ENCODE peak calls at places on chromosomes 2 and 18, in seven cellular contexts. V is aorta, Q is adrenal gland, E is PC-9, C is psoas muscle, R is SK-N-SH, O is cardiac muscle cell. G is an unnamed sample. For H3K9me3, the result is how much of the 10 kb centered on the place peaks cover.

GRCh38 chr2:151817929-151818328 is 10.3 kb downstream of the ARL5A start:
- DNase-seq in R (no peak), O (no peak), V (no peak), C (no peak), E (no peak), Q (no peak), G (no peak)

GRCh38 chr2:128638741-128639477 is 320.2 kb upstream of the HS6ST1 start:
- DNase-seq in O (no peak), R (peak), C (no peak), Q (no peak), E (no peak), V (peak), G (peak)

GRCh38 chr2:17506736-17507616 is 11.3 kb downstream of the RAD51AP2 start:
- DNase-seq in V (no peak), R (no peak), C (no peak), O (no peak), Q (no peak), E (no peak), G (no peak)

GRCh38 chr2:172374318-172375240 is 52.8 kb upstream of the ITGA6 start:
- DNase-seq in R (no peak), O (no peak), C (no peak), E (no peak), Q (no peak), V (no peak), G (no peak)

GRCh38 chr2:172092716-172093415 is 7.6 kb downstream of the DLX1 start:
- DNase-seq in C (no peak), R (peak), E (no peak), V (peak), Q (no peak), O (no peak), G (no peak)

GRCh38 chr2:27954261-27954673 is 63.7 kb downstream of the BABAM2 start:
- DNase-seq in C (no peak), O (peak), Q (no peak), E (no peak), V (no peak), R (no peak), G (peak)

GRCh38 chr2:134070281-134070731 is 183.6 kb upstream of the MGAT5 start:
- DNase-seq in V (no peak), R (no peak), O (no peak), Q (no peak), E (no peak), C (no peak), G (peak)

GRCh38 chr2:198905881-198906612 is 551.7 kb downstream of the SATB2 start:
- DNase-seq in C (no peak), Q (no peak), V (no peak), O (no peak), R (no peak), E (no peak), G (no peak)

GRCh38 chr2:69625078-69625788 is 18.3 kb downstream of the AAK1 start:
- DNase-seq in O (peak), C (no peak), Q (no peak), V (no peak), E (no peak), R (no peak), G (no peak)

GRCh38 chr2:172299741-172300140 is 127.6 kb upstream of the ITGA6 start:
- DNase-seq in O (peak), E (no peak), Q (no peak), R (no peak), V (no peak), C (no peak), G (peak)

GRCh38 chr2:239506101-239506808 is 105.4 kb upstream of the HDAC4 start:
- DNase-seq in Q (no peak), O (no peak), C (peak), R (no peak), V (no peak), E (no peak), G (no peak)

GRCh38 chr2:3785890-3786273 is 82.5 kb downstream of the DCDC2C start:
- DNase-seq in C (no peak), E (no peak), O (no peak), Q (no peak), V (no peak), R (no peak), G (no peak)

GRCh38 chr2:233062447-233062842 is 2.3 kb downstream of the INPP5D start:
- DNase-seq in V (peak), E (no peak), Q (peak), O (no peak), C (no peak), R (no peak), G (no peak)

GRCh38 chr2:70214958-70215357 is 24.1 kb upstream of the C2orf42 start:
- DNase-seq in C (no peak), V (no peak), R (no peak), E (no peak), Q (no peak), O (no peak), G (no peak)

GRCh38 chr2:168432565-168433186 is 23.4 kb upstream of the CERS6 start:
- DNase-seq in R (no peak), Q (no peak), O (no peak), E (no peak), C (no peak), V (no peak), G (no peak)

GRCh38 chr2:134773372-134774073 is 54.7 kb upstream of the TMEM163 start:
- DNase-seq in O (peak), V (no peak), E (no peak), R (peak), C (no peak), Q (peak), G (no peak)

GRCh38 chr2:216820709-216821108 is 39.2 kb downstream of the TNP1 start:
- DNase-seq in C (no peak), Q (no peak), V (no peak), O (no peak), R (no peak), E (no peak), G (no peak)

GRCh38 chr18:63366270-63366990 is 576 bp downstream of the KDSR start:
- DNase-seq in E (peak), O (peak), C (peak), R (peak), V (peak), Q (peak), G (peak)

GRCh38 chr18:22657619-22658018 is 239.9 kb upstream of the CTAGE1 start:
- DNase-seq in C (no peak), E (no peak), R (no peak), V (no peak), O (no peak), Q (no peak), G (no peak)

GRCh38 chr2:186308347-186308746 is 177.7 kb upstream of the ZC3H15 start:
- DNase-seq in V (no peak), E (no peak), C (no peak), O (peak), Q (no peak), R (no peak), G (no peak)

GRCh38 chr2:170878505-170878904 is 50.5 kb upstream of the GORASP2 start:
- DNase-seq in V (no peak), R (no peak), E (no peak), O (no peak), Q (no peak), C (no peak), G (no peak)

GRCh38 chr18:7065736-7066135 is 51.9 kb downstream of the LAMA1 start:
- DNase-seq in Q (no peak), E (no peak), V (no peak), C (no peak), R (no peak), O (no peak), G (no peak)

GRCh38 chr2:51597086-51597485 is 565.2 kb upstream of the NRXN1 start:
- DNase-seq in C (no peak), E (no peak), Q (no peak), O (no peak), R (no peak), V (no peak), G (no peak)

GRCh38 chr18:23102498-23103260 is 32.6 kb upstream of the CABLES1 start:
- DNase-seq in R (no peak), V (no peak), C (no peak), E (peak), Q (no peak), O (no peak), G (no peak)

GRCh38 chr2:151552287-151552686 is 142.6 kb downstream of the RIF1 start:
- DNase-seq in Q (no peak), C (no peak), E (no peak), V (no peak), O (no peak), R (no peak), G (no peak)

GRCh38 chr2:226256237-226256636 is 543.4 kb downstream of the IRS1 start:
- DNase-seq in E (peak), R (no peak), C (no peak), O (peak), Q (no peak), V (no peak), G (peak)

GRCh38 chr18:46452820-46453219 is 204.2 kb downstream of the LOXHD1 start:
- DNase-seq in O (no peak), Q (no peak), R (no peak), V (no peak), E (no peak), C (no peak), G (peak)

DNA sequence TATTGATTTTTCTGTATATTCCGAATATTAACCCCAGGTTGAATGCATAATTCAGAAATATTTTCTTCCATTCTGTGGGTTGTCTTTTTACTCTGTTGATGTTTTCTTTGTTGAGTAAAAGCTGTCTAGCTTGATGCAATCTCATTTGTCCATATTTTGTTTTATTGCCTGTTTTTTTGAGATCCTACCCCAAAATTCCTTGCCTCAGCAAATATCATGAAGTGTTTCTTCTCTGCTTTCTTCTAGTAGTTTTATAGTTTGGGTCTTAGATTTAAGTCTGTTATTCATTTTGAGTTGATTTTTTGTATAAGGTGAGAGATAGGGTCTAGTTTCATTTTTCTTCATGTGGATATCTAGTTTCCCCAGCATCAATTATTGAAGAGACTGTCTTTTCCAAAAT is 467.9 kb upstream of the GCFC2 start:
- DNase-seq in O (no peak), C (no peak), E (no peak), Q (no peak), V (no peak), R (no peak), G (no peak)
- H3K9me3 ChIP-seq in O (under half), C (under half), E (under half), Q (under half), V (under half), R (under half), G (under half)

GRCh38 chr2:174510583-174511189 is 23.9 kb upstream of the GPR155 start:
- DNase-seq in O (no peak), C (no peak), V (no peak), Q (no peak), E (no peak), R (no peak), G (no peak)

GRCh38 chr2:174516495-174517378 is 29.9 kb upstream of the GPR155 start:
- DNase-seq in Q (no peak), E (no peak), C (no peak), R (no peak), V (no peak), O (no peak), G (no peak)

GRCh38 chr2:174512345-174512744 is 25.5 kb upstream of the GPR155 start:
- DNase-seq in R (no peak), V (no peak), Q (no peak), C (no peak), E (no peak), O (no peak), G (no peak)

GRCh38 chr2:174511580-174512260 is 24.9 kb upstream of the GPR155 start:
- DNase-seq in V (no peak), C (no peak), E (no peak), R (no peak), O (no peak), Q (no peak), G (no peak)
- H3K9me3 ChIP-seq in V (under half), C (under half), E (under half), R (under half), O (under half), Q (under half), G (under half)

GRCh38 chr2:220786216-220786615 is 785.9 kb downstream of the EPHA4 start:
- DNase-seq in V (no peak), O (no peak), Q (no peak), R (no peak), E (no peak), C (no peak), G (no peak)
- H3K9me3 ChIP-seq in V (under half), O (under half), Q (under half), R (under half), E (under half), C (under half), G (under half)

GRCh38 chr2:210428415-210429179 is 48.0 kb downstream of the LANCL1 start:
- DNase-seq in O (peak), V (no peak), Q (no peak), E (no peak), C (no peak), R (no peak), G (no peak)

GRCh38 chr2:210432633-210433032 is 43.9 kb downstream of the LANCL1 start:
- DNase-seq in Q (no peak), O (no peak), V (no peak), C (no peak), E (no peak), R (no peak), G (no peak)

GRCh38 chr2:210429403-210430137 is 47.0 kb downstream of the LANCL1 start:
- DNase-seq in E (no peak), Q (no peak), O (no peak), V (no peak), C (no peak), R (no peak), G (no peak)
- H3K9me3 ChIP-seq in E (under half), Q (under half), O (under half), V (under half), C (under half), R (under half), G (under half)

GRCh38 chr18:4658804-4659203 is 203.7 kb upstream of the DLGAP1 start:
- DNase-seq in C (no peak), E (no peak), O (no peak), R (no peak), Q (no peak), V (no peak), G (no peak)

DNA sequence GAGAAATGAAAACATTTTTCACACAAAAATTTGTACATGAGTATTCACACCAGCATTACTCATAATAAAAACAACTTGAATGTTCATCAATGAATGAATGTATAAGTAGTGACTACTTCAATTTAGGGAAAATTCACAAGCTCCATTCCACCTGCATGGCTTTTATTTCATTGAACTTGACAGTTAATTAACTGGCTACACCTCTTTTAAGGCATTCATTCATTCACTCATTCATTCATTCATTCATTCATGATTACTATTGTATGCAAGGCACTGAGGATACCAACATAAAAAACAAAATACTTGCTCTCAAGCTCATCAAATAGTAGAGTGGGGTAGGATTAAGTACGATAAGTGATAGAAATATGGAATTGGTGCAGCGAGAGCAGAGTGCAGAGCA is 198.3 kb upstream of the DLGAP1 start:
- DNase-seq in O (no peak), Q (no peak), V (no peak), C (no peak), R (no peak), E (no peak), G (no peak)
- H3K9me3 ChIP-seq in O (under half), Q (under half), V (under half), C (under half), R (under half), E (under half), G (under half)

DNA sequence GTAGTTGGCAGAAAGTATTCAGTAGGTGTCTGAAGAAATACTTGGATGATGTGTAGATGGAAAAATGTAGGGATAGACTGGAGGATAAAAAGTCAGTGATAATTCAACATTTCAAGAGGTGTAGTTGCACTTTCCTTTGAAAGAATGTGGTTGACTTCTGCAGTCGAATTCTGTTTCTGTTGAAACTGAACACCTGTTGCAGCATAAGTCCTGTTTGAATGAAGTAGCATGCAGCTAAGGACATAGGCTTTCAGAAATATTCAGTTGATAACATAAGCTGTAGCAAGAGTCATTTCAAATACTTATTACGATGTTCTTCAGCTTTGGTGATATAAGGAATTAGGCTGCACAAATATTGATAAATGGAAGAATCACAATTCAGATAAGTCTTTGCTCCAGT is 337.9 kb upstream of the LRRTM1 start:
- DNase-seq in V (no peak), C (no peak), R (no peak), O (no peak), E (no peak), Q (no peak), G (no peak)
- H3K9me3 ChIP-seq in V (under half), C (under half), R (under half), O (under half), E (under half), Q (under half), G (under half)

GRCh38 chr2:52897511-52898085 is 870.0 kb upstream of the CHAC2 start:
- DNase-seq in V (no peak), Q (no peak), R (no peak), O (no peak), E (no peak), C (no peak), G (no peak)

GRCh38 chr2:52895726-52896340 is 871.8 kb upstream of the CHAC2 start:
- DNase-seq in V (no peak), R (no peak), Q (no peak), O (no peak), E (no peak), C (no peak), G (no peak)
- H3K9me3 ChIP-seq in V (under half), R (under half), Q (under half), O (under half), E (under half), C (under half), G (under half)

G was measured in MG63.